ENCODE peak calls at places on chromosomes 12 and 14, in six cellular contexts. One of them, this sample, is unnamed.

GRCh38 chr12:47035459-47035858 is 44.0 kb upstream of the PCED1B start:
- DNase-seq in SK-N-SH: no peak
- DNase-seq in HCT116: no peak
- DNase-seq in neural progenitor cell: no peak
- DNase-seq in MM.1S: no peak
- DNase-seq in PC-3: no peak
- DNase-seq in this sample: no peak

GRCh38 chr14:47675489-47676300 is at the start of gene MDGA2:
- DNase-seq in HCT116: no peak
- DNase-seq in SK-N-SH: peak; percentile 28
- DNase-seq in neural progenitor cell: peak; percentile 85
- DNase-seq in PC-3: no peak
- DNase-seq in MM.1S: no peak
- DNase-seq in this sample: peak; percentile 29

GRCh38 chr12:66699738-66700482 is 21.0 kb upstream of the GRIP1 start:
- DNase-seq in SK-N-SH: no peak
- DNase-seq in neural progenitor cell: no peak
- DNase-seq in MM.1S: no peak
- DNase-seq in HCT116: no peak
- DNase-seq in PC-3: no peak
- DNase-seq in this sample: no peak

GRCh38 chr12:130249376-130249775 is 87.1 kb downstream of the FZD10 start:
- DNase-seq in MM.1S: no peak
- DNase-seq in neural progenitor cell: no peak
- DNase-seq in SK-N-SH: no peak
- DNase-seq in PC-3: no peak
- DNase-seq in HCT116: no peak
- DNase-seq in this sample: no peak

GRCh38 chr14:59460378-59460777 is 4.8 kb downstream of the GPR135 start:
- DNase-seq in neural progenitor cell: no peak
- DNase-seq in MM.1S: no peak
- DNase-seq in PC-3: no peak
- DNase-seq in SK-N-SH: no peak
- DNase-seq in HCT116: no peak
- DNase-seq in this sample: no peak

GRCh38 chr12:50507930-50508329 is 3.1 kb downstream of the DIP2B start:
- DNase-seq in HCT116: no peak
- DNase-seq in PC-3: no peak
- DNase-seq in MM.1S: no peak
- DNase-seq in neural progenitor cell: no peak
- DNase-seq in SK-N-SH: no peak
- DNase-seq in this sample: no peak

GRCh38 chr14:71403673-71404072 is 496.4 kb downstream of the PCNX1 start:
- DNase-seq in MM.1S: peak; percentile 28
- DNase-seq in HCT116: peak; percentile 2
- DNase-seq in neural progenitor cell: no peak
- DNase-seq in SK-N-SH: peak; percentile 47
- DNase-seq in PC-3: peak; percentile 51
- DNase-seq in this sample: peak; percentile 33

GRCh38 chr14:100526632-100527031 is 60.6 kb downstream of the BEGAIN start:
- DNase-seq in PC-3: no peak
- DNase-seq in neural progenitor cell: no peak
- DNase-seq in MM.1S: no peak
- DNase-seq in HCT116: no peak
- DNase-seq in SK-N-SH: no peak
- DNase-seq in this sample: no peak

GRCh38 chr14:92553456-92553855 is 39.9 kb downstream of the RIN3 start:
- DNase-seq in MM.1S: no peak
- DNase-seq in PC-3: no peak
- DNase-seq in neural progenitor cell: no peak
- DNase-seq in SK-N-SH: no peak
- DNase-seq in HCT116: no peak
- DNase-seq in this sample: peak; percentile 16

GRCh38 chr14:45051180-45051579 is 32.7 kb upstream of the PRPF39 start:
- DNase-seq in neural progenitor cell: no peak
- DNase-seq in PC-3: no peak
- DNase-seq in SK-N-SH: no peak
- DNase-seq in HCT116: no peak
- DNase-seq in MM.1S: no peak
- DNase-seq in this sample: peak; percentile 3

GRCh38 chr14:58272589-58273372 is 25.6 kb upstream of the ARID4A start:
- DNase-seq in MM.1S: no peak
- DNase-seq in HCT116: no peak
- DNase-seq in PC-3: peak; percentile 70
- DNase-seq in SK-N-SH: no peak
- DNase-seq in neural progenitor cell: no peak
- DNase-seq in this sample: peak; percentile 65

GRCh38 chr14:74488788-74489397 is 4.2 kb downstream of the NPC2 start:
- DNase-seq in PC-3: peak; percentile 93
- DNase-seq in neural progenitor cell: no peak
- DNase-seq in SK-N-SH: no peak
- DNase-seq in HCT116: peak; percentile 60
- DNase-seq in MM.1S: peak; percentile 47
- DNase-seq in this sample: peak; percentile 47

DNA sequence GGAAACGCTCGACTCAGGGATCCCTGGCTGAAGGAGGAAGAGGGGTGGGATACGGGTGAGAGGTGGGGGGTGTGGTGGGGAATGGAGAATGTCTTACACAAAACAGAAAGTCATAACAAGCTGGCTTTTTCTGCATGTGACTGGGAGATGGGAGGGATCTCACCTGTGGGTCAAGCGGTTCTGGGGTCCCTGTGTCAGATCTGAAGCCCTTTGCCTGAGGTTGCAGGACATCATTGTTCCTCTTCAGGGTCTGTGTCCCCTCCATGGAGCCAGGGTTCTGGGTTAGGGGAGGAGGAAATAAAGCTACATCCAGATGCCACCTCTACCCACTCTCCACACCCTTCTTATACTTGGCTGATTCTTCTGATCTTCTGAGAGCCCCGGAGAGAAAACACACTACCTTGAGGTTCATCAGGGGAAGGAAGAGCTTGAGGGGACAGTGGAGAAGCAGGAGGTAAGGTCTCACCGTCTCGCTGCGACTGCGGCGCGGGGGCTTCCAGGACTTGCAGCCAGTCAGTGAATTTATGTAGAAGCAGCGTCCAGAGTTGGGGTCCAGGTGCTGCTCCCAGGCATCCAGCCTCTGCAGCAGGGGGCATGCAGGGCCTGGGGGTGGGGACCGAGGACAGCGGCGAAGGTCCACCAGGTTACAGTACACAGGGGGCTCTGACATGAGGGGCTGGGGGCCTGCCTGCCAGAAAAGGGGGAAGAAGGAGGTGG is 2.5 kb downstream of the ARHGAP9 start:
- DNase-seq in PC-3: no peak
- DNase-seq in HCT116: no peak
- DNase-seq in neural progenitor cell: no peak
- DNase-seq in SK-N-SH: no peak
- DNase-seq in MM.1S: no peak
- DNase-seq in this sample: no peak
- H3K9ac ChIP-seq in PC-3: no peak overlapping the region
- H3K9ac ChIP-seq in HCT116: no peak overlapping the region
- H3K9ac ChIP-seq in neural progenitor cell: no peak overlapping the region
- H3K9ac ChIP-seq in SK-N-SH: no peak overlapping the region
- H3K9ac ChIP-seq in MM.1S: no peak overlapping the region
- H3K9ac ChIP-seq in this sample: no peak overlapping the region

GRCh38 chr14:96309907-96310330 is 53.2 kb downstream of the ATG2B start:
- DNase-seq in HCT116: no peak
- DNase-seq in MM.1S: no peak
- DNase-seq in PC-3: no peak
- DNase-seq in neural progenitor cell: no peak
- DNase-seq in SK-N-SH: no peak
- DNase-seq in this sample: peak; percentile 6

GRCh38 chr14:96304956-96305355 is 48.9 kb downstream of the BDKRB1 start:
- DNase-seq in PC-3: peak; percentile 19
- DNase-seq in SK-N-SH: no peak
- DNase-seq in HCT116: peak; percentile 4
- DNase-seq in neural progenitor cell: peak; percentile 69
- DNase-seq in MM.1S: no peak
- DNase-seq in this sample: no peak

GRCh38 chr14:96303981-96304380 is 48.0 kb downstream of the BDKRB1 start:
- DNase-seq in HCT116: no peak
- DNase-seq in PC-3: no peak
- DNase-seq in neural progenitor cell: no peak
- DNase-seq in SK-N-SH: peak; percentile 54
- DNase-seq in MM.1S: no peak
- DNase-seq in this sample: peak; percentile 5

GRCh38 chr14:96307434-96307833 is 51.4 kb downstream of the BDKRB1 start:
- DNase-seq in MM.1S: no peak
- DNase-seq in HCT116: no peak
- DNase-seq in neural progenitor cell: no peak
- DNase-seq in SK-N-SH: no peak
- DNase-seq in PC-3: peak; percentile 61
- DNase-seq in this sample: no peak

DNA sequence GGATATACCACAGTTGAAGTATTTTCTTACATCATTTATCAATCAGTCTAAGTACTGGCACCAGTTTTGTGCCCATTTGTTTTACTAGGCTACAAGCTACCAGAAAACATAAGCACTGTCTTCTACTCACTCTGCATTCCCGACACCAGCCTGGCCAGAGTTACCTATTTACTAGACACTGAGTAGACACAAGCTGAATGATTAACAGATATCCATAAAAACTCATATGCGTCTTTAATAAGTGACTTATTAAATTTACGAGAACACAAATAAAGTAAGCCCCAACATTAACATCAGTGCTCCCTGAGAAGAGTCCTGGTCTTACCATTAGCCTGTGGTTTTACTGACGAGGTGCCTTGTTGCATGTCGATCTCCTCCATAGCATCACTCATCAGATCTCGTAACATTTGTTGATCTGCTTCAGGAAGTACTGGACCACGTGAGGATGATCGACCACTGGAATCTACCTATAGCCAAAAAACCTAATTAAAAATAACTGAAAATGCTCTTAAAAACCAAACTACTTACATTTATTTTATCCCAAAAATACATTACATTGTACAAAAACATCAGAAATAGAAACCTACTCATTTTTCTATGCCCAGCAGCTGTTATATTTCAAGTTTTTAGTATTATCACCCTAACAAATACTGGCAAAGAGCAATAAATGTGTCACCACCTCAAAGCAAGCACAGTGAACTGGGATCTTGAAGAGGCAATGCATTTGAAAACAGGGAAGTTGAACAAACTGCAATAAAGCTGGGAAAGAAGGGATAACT is 53.3 kb downstream of the BDKRB1 start:
- DNase-seq in neural progenitor cell: no peak
- DNase-seq in SK-N-SH: no peak
- DNase-seq in HCT116: no peak
- DNase-seq in PC-3: no peak
- DNase-seq in MM.1S: no peak
- DNase-seq in this sample: no peak
- TF ChIP-seq EZH2phosphoT487 in neural progenitor cell: no peak
- TF ChIP-seq EZH2phosphoT487 in SK-N-SH: no peak
- TF ChIP-seq EZH2phosphoT487 in HCT116: no peak
- TF ChIP-seq EZH2phosphoT487 in PC-3: no peak
- TF ChIP-seq EZH2phosphoT487 in MM.1S: no peak
- TF ChIP-seq EZH2phosphoT487 in this sample: no peak

GRCh38 chr14:106662947-106663346 is 1136.6 kb downstream of the TMEM121 start:
- DNase-seq in neural progenitor cell: no peak
- DNase-seq in HCT116: no peak
- DNase-seq in PC-3: no peak
- DNase-seq in SK-N-SH: no peak
- DNase-seq in MM.1S: no peak
- DNase-seq in this sample: no peak

GRCh38 chr14:106665814-106666213 is 1139.4 kb downstream of the TMEM121 start:
- DNase-seq in neural progenitor cell: no peak
- DNase-seq in PC-3: no peak
- DNase-seq in HCT116: no peak
- DNase-seq in MM.1S: peak; percentile 12
- DNase-seq in SK-N-SH: no peak
- DNase-seq in this sample: no peak

GRCh38 chr14:106670006-106670405 is 1143.6 kb downstream of the TMEM121 start:
- DNase-seq in neural progenitor cell: no peak
- DNase-seq in PC-3: no peak
- DNase-seq in MM.1S: no peak
- DNase-seq in SK-N-SH: no peak
- DNase-seq in HCT116: no peak
- DNase-seq in this sample: no peak

GRCh38 chr14:106666341-106666740 is 1140.0 kb downstream of the TMEM121 start:
- DNase-seq in SK-N-SH: no peak
- DNase-seq in PC-3: no peak
- DNase-seq in HCT116: no peak
- DNase-seq in neural progenitor cell: no peak
- DNase-seq in MM.1S: peak; percentile 28
- DNase-seq in this sample: no peak
- H3K9ac ChIP-seq in SK-N-SH: no peak overlapping the region
- H3K9ac ChIP-seq in PC-3: no peak overlapping the region
- H3K9ac ChIP-seq in HCT116: no peak overlapping the region
- H3K9ac ChIP-seq in neural progenitor cell: no peak overlapping the region
- H3K9ac ChIP-seq in MM.1S: no peak overlapping the region
- H3K9ac ChIP-seq in this sample: no peak overlapping the region

DNA sequence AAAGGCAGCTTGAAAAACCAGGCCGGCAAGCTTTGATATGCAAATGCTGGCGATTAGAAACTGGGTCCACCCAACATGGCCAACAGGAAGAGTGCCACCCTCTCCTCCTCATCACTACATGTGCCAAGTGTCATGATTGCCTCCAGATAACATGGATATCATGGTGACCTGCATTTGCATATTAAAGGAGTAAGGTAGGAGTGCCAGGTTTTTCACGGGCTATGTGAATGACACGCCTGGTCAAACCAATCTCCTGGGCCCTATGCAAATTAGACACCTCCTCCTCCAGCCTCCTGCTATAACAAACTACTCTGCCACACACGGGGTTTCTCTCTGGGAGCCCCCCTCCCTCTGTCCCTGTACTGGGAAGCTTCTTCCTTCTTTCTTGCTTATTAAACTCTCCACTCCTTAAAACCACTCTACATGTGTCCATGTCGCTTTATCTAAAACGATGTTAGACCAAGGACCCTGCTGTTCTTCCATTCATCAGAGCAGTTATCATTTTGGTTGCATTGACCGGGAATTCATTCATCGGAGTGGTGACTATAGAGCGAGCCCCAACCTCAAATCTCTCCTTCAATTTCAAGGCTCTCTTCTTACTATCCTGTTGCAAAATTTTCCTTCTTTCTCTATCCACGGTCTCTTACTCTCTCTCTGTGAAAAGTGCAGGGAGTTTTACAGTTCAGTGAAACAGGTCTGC is 27.5 kb downstream of the APOBEC1 start:
- DNase-seq in PC-3: no peak
- DNase-seq in MM.1S: peak; percentile 27
- DNase-seq in SK-N-SH: peak; percentile 14
- DNase-seq in neural progenitor cell: peak; percentile 77
- DNase-seq in HCT116: no peak
- DNase-seq in this sample: no peak
- TF ChIP-seq EZH2phosphoT487 in PC-3: no peak
- TF ChIP-seq EZH2phosphoT487 in MM.1S: no peak
- TF ChIP-seq EZH2phosphoT487 in SK-N-SH: no peak
- TF ChIP-seq EZH2phosphoT487 in neural progenitor cell: no peak
- TF ChIP-seq EZH2phosphoT487 in HCT116: no peak
- TF ChIP-seq EZH2phosphoT487 in this sample: no peak

DNA sequence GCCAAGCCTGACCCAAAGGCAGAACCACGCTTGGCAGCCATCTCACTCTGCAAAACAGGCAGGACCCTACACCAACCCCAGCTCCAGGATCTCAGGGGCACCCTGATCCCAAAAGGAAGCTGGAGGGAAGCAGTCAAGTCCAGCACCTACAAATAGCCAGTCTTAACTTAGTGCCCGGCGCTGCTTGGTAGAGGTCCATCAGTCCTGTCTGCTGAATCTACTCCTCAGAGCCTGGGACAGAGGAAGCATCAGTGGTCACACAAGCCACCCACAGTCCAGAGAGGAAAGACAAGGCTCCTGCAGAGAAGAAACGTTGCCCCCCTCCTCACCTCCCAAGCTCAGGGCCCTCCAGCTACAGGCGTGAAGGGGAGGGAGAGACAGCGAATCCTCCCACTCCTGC is 1.4 kb downstream of the PXN start:
- DNase-seq in neural progenitor cell: no peak
- DNase-seq in MM.1S: no peak
- DNase-seq in PC-3: no peak
- DNase-seq in HCT116: no peak
- DNase-seq in SK-N-SH: no peak
- DNase-seq in this sample: peak; percentile 58
- H3K9ac ChIP-seq in neural progenitor cell: no peak overlapping the region
- H3K9ac ChIP-seq in MM.1S: no peak overlapping the region
- H3K9ac ChIP-seq in PC-3: peak overlapping the region; percentile 94
- H3K9ac ChIP-seq in HCT116: peak overlapping the region; percentile 89
- H3K9ac ChIP-seq in SK-N-SH: peak overlapping the region; percentile 92
- H3K9ac ChIP-seq in this sample: peak overlapping the region; percentile 93

This sample was measured in GM23248.